ENCODE peak calls at places on chromosomes 1 and 21, in six cellular contexts. D is cardiac muscle cell, E is A549, I is SK-N-SH, W is kidney, H is lower lobe of right lung. Q is an unnamed sample.

GRCh38 chr1:34066921-34067603 is 98.0 kb downstream of the CSMD2 start:
- DNase-seq in W (no peak), D (peak; percentile 8), E (no peak), H (no peak), I (no peak), Q (no peak)

GRCh38 chr1:210587547-210587946 is 258.8 kb downstream of the HHAT start:
- DNase-seq in I (no peak), W (no peak), E (no peak), D (peak; percentile 61), H (no peak), Q (no peak)

GRCh38 chr1:79295967-79296366 is 289.4 kb upstream of the ADGRL4 start:
- DNase-seq in H (no peak), E (no peak), D (peak; percentile 76), I (no peak), W (no peak), Q (no peak)

GRCh38 chr1:29697391-29697780 is 461.1 kb downstream of the PTPRU start:
- DNase-seq in D (no peak), E (no peak), H (no peak), I (no peak), W (no peak), Q (no peak)

GRCh38 chr1:91502138-91502881 is 1.7 kb downstream of the CDC7 start:
- DNase-seq in H (no peak), I (no peak), W (no peak), E (no peak), D (no peak), Q (no peak)

GRCh38 chr1:13786541-13786940 is 86.6 kb downstream of the PRDM2 start:
- DNase-seq in E (no peak), I (no peak), D (no peak), W (no peak), H (no peak), Q (no peak)

GRCh38 chr1:156645058-156645457 is 3.1 kb downstream of the BCAN start:
- DNase-seq in D (no peak), H (no peak), I (no peak), E (no peak), W (peak; percentile 18), Q (no peak)

GRCh38 chr1:23756676-23757075 is 13.4 kb downstream of the ELOA start:
- DNase-seq in D (peak; percentile 43), I (no peak), W (no peak), E (no peak), H (no peak), Q (no peak)

GRCh38 chr1:5522605-5523145 is 469.6 kb downstream of the NPHP4 start:
- DNase-seq in H (no peak), I (peak; percentile 60), D (no peak), W (no peak), E (no peak), Q (no peak)

GRCh38 chr1:22844621-22845020 is 128.0 kb downstream of the LACTBL1 start:
- DNase-seq in W (peak; percentile 16), I (no peak), H (no peak), D (no peak), E (no peak), Q (no peak)

GRCh38 chr1:78383923-78384322 is 106.9 kb upstream of the PTGFR start:
- DNase-seq in I (no peak), W (no peak), E (no peak), D (peak; percentile 32), H (no peak), Q (no peak)

GRCh38 chr1:165635823-165636222 is 4.8 kb downstream of the MGST3 start:
- DNase-seq in W (no peak), I (no peak), H (no peak), D (no peak), E (no peak), Q (no peak)

GRCh38 chr1:165635329-165635728 is 4.3 kb downstream of the MGST3 start:
- DNase-seq in I (no peak), W (no peak), H (no peak), D (peak; percentile 48), E (no peak), Q (no peak)

GRCh38 chr1:165633624-165634023 is 2.6 kb downstream of the MGST3 start:
- DNase-seq in H (no peak), I (no peak), W (no peak), E (no peak), D (peak; percentile 34), Q (no peak)

GRCh38 chr1:165632491-165632890 is 1.5 kb downstream of the MGST3 start:
- DNase-seq in E (no peak), W (no peak), I (no peak), H (no peak), D (no peak), Q (no peak)

DNA sequence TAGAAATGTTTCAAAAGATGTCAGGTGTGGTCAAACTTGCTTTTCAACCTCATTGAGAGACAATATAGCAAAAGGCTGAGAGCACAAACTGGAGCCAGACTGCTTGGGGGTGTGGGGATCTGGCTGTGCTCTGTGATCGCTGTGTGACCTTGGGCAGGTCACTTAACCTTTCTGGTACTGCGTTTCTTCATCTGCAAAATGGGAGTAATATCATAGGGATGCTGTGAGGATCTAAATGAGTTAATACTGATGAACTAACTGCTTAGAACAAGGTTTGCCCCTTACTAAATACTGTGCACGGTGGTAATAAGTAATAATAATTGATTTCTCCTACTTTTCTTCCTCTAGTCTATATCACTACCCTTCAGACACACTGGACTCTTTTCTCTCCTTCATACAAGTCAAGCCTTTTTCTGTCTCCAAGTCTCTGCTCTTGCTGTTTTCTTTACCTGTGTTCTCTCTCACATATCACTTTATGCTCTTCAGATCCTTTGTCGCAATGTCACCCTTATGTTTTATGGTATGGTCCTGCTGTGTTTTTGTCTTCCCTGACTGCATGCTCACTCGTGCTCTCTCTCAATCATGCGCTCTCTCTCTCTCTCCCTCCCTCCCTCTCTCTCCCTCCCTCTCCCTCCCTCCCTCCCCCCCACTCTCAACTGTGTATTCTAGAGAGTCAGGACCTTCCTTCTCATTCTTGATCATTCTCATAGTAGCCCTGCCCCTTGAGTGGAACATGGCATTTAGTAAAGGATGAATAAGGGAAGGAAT is 3.3 kb downstream of the MGST3 start:
- DNase-seq in D (no peak), H (no peak), I (no peak), E (no peak), W (no peak), Q (no peak)
- H3K4me3 ChIP-seq in D (no peak overlapping the region), H (no peak overlapping the region), I (no peak overlapping the region), E (no peak overlapping the region), W (no peak overlapping the region), Q (no peak overlapping the region)

GRCh38 chr1:27418786-27419185 is 26.4 kb downstream of the GPR3 start:
- DNase-seq in I (no peak), H (no peak), D (no peak), E (no peak), W (no peak), Q (no peak)

GRCh38 chr1:27416387-27417111 is 24.1 kb downstream of the GPR3 start:
- DNase-seq in W (no peak), I (peak; percentile 45), D (peak; percentile 80), E (no peak), H (no peak), Q (no peak)

GRCh38 chr1:27423701-27424100 is 31.3 kb downstream of the GPR3 start:
- DNase-seq in H (no peak), D (no peak), E (no peak), I (no peak), W (no peak), Q (no peak)

GRCh38 chr1:27413004-27413403 is 20.6 kb downstream of the GPR3 start:
- DNase-seq in I (no peak), W (no peak), E (no peak), D (peak; percentile 57), H (no peak), Q (no peak)

DNA sequence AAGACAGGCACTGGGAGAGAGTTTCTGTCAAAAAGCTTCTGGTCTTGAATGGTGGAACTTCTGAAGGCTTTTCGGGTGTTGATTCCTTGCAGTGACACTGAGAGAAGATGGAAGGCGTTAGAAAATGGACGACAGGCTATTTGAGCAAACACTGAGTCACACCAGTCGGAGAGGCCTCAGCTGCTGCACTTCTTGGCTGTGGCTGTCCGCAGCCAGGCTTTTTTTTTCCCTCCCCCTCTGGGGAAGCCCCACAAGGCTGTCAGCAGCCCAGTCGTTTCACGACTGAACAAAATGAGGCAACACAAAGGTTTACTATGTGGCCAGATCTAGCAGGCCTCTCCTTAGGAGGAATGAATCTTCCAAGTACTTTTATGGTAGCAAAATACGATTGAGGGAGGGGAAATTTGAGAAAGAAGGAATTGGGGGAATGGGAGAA is 25.9 kb downstream of the GPR3 start:
- DNase-seq in E (peak; percentile 46), W (peak; percentile 92), I (no peak), H (peak; percentile 62), D (peak; percentile 96), Q (peak; percentile 84)
- H3K27ac ChIP-seq in E (peak overlapping the region; percentile 30), W (peak overlapping the region; percentile 29), I (peak overlapping the region; percentile 26), H (peak overlapping the region; percentile 50), D (peak overlapping the region; percentile 97), Q (peak overlapping the region; percentile 32)

GRCh38 chr1:26289158-26290059 is 9.5 kb downstream of the SH3BGRL3 start:
- DNase-seq in H (peak; percentile 82), D (no peak), E (no peak), I (no peak), W (peak; percentile 72), Q (peak; percentile 76)

GRCh38 chr1:26291433-26291832 is 11.5 kb downstream of the SH3BGRL3 start:
- DNase-seq in H (no peak), D (no peak), W (peak; percentile 67), E (no peak), I (no peak), Q (no peak)

GRCh38 chr1:26290416-26291261 is 10.8 kb downstream of the SH3BGRL3 start:
- DNase-seq in I (peak; percentile 59), D (no peak), H (no peak), E (no peak), W (peak; percentile 71), Q (no peak)

GRCh38 chr1:26288311-26288941 is 8.5 kb downstream of the SH3BGRL3 start:
- DNase-seq in E (no peak), D (no peak), W (peak; percentile 57), I (no peak), H (no peak), Q (peak; percentile 45)

DNA sequence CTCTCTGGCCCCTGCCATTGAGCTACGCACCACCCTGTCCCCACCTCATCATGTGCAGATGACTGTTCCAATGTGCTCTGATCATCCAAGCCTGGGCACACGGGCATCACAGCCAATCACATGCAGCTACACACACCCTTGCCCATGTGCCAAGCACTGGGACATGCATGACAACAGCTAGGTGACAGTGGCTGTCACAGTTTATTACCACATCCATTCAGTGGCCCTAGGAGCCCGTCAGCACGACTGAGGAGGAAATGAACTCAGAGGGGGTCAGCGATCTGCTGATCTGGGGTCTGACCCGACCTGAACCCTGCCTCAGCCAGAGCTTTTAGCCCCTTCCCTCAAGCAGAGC is 10.2 kb downstream of the SH3BGRL3 start:
- DNase-seq in E (no peak), D (no peak), I (no peak), H (no peak), W (no peak), Q (no peak)
- H3K4me1 ChIP-seq in E (peaks cover 4% of the 10 kb centered on the region), D (no peaks in the 10 kb centered on the region), I (peaks cover 3% of the 10 kb centered on the region), H (peaks cover 70% of the 10 kb centered on the region), W (no peaks in the 10 kb centered on the region), Q (no peaks in the 10 kb centered on the region)

DNA sequence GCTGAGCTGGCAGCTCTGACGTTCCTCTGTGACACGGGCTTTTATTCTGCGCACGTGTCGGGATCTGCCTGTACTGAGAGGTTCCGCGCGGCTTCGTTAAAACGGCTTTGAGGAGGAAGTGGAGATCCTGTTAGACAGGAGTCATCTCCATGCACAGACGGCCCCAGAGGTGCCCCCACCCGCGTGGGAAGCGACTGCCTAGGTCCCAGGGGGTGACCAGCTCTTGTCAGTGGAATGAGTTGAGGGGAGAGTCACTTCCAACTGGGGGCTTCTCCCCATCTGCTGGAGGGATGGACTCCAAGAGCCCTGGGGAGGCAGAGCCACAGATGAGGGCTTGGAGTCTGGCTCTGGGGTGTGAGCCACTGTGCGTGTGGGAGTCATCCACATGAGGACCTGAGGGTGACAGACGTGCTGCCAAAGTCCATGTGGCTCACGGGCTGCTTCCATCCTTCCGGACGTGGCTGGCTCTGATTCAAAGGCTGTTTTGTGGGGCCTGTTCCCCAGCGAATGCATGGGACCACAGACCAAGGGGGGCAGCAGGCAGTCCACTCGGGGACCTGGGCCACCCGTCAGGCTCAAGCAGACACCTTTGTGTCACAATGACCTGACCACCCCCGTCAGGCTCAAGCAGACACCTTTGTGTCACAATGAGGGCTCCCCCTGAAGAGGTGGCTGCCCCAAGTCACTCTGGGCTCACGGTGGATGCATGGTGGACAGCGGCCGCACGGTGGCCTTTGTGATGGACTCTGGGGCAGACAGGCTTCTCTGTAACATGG is 26.8 kb downstream of the PTTG1IP start:
- DNase-seq in W (peak; percentile 89), I (peak; percentile 48), D (peak; percentile 61), E (no peak), H (peak; percentile 79), Q (peak; percentile 85)
- H3K4me3 ChIP-seq in W (no peak overlapping the region), I (no peak overlapping the region), D (no peak overlapping the region), E (peak overlapping the region; percentile 22), H (peak overlapping the region; percentile 49), Q (no peak overlapping the region)